ENCODE peak calls at places on chromosomes 5 and 9, in five cellular contexts. I is activated T-cell treated with anti-CD3 and anti-CD28 coated beads for 4 hours, O is NCI-H1417, M is fibroblast of mammary gland, N is non-pigmented ciliary epithelial cell. R is an unnamed sample.

GRCh38 chr9:14358523-14358922 is 44.6 kb upstream of the NFIB start:
- DNase-seq in I (no peak), O (no peak), M (peak), N (no peak), R (no peak)

GRCh38 chr9:9504869-9505268 is 1107.9 kb downstream of the PTPRD start:
- DNase-seq in I (no peak), O (no peak), M (no peak), N (no peak), R (no peak)

GRCh38 chr5:153661897-153662296 is 171.4 kb downstream of the GRIA1 start:
- DNase-seq in I (no peak), O (no peak), M (no peak), N (no peak), R (no peak)

GRCh38 chr5:135434591-135435466 is 12.3 kb downstream of the DCANP1 start:
- DNase-seq in I (no peak), O (no peak), M (peak), N (no peak), R (no peak)

GRCh38 chr9:131554088-131554864 is 9.0 kb downstream of the PRRT1B start:
- DNase-seq in I (no peak), O (no peak), M (peak), N (no peak), R (no peak)

GRCh38 chr5:141822134-141822533 is 56.1 kb downstream of the PCDH1 start:
- DNase-seq in I (no peak), O (no peak), M (peak), N (no peak), R (peak)

GRCh38 chr5:80654054-80654390 is 430 bp upstream of the MSH3 start:
- DNase-seq in I (no peak), O (peak), M (no peak), N (no peak), R (no peak)

GRCh38 chr5:103489293-103489692 is 73.3 kb downstream of the NUDT12 start:
- DNase-seq in I (no peak), O (no peak), M (no peak), N (no peak), R (no peak)

GRCh38 chr9:32986971-32987370 is 14.5 kb downstream of the APTX start:
- DNase-seq in I (no peak), O (no peak), M (peak), N (no peak), R (no peak)

GRCh38 chr9:6247266-6247665 is 31.7 kb downstream of the IL33 start:
- DNase-seq in I (no peak), O (no peak), M (peak), N (no peak), R (no peak)

GRCh38 chr5:11903614-11904269 is 504 bp downstream of the CTNND2 start:
- DNase-seq in I (no peak), O (peak), M (no peak), N (no peak), R (no peak)

GRCh38 chr5:83151821-83152220 is 74.5 kb downstream of the XRCC4 start:
- DNase-seq in I (no peak), O (no peak), M (peak), N (no peak), R (no peak)

GRCh38 chr5:93107141-93107540 is 473.9 kb downstream of the NR2F1-AS1 start:
- DNase-seq in I (no peak), O (peak), M (no peak), N (no peak), R (no peak)